ENCODE peak calls at places on chromosomes 4 and X, in four cellular contexts. I, X, E and K are unnamed samples.

GRCh38 chr4:52096048-52096447 is 44.9 kb downstream of the SPATA18 start:
- DNase-seq in I (peak; percentile 9), X (no peak), E (peak; percentile 67), K (no peak)

GRCh38 chrX:63421411-63421810 is 70.3 kb upstream of the SPIN4 start:
- DNase-seq in I (no peak), X (no peak), E (no peak), K (no peak)

GRCh38 chrX:24425806-24426205 is 39.3 kb upstream of the PDK3 start:
- DNase-seq in I (no peak), X (no peak), E (no peak), K (no peak)

GRCh38 chr4:101254776-101255175 is 92.5 kb downstream of the PPP3CA start:
- DNase-seq in I (no peak), X (no peak), E (no peak), K (no peak)

GRCh38 chr4:127503111-127503510 is 129.6 kb upstream of the INTU start:
- DNase-seq in I (no peak), X (no peak), E (no peak), K (no peak)

GRCh38 chrX:12825801-12826200 is 34.6 kb downstream of the PRPS2 start:
- DNase-seq in I (no peak), X (no peak), E (no peak), K (no peak)

GRCh38 chrX:1462110-1462509 is 9.4 kb upstream of the ASMTL start:
- DNase-seq in I (no peak), X (no peak), E (no peak), K (no peak)

GRCh38 chrX:32137525-32137924 is 1065.7 kb upstream of the FTHL17 start:
- DNase-seq in I (peak; percentile 38), X (peak; percentile 2), E (no peak), K (no peak)

GRCh38 chr4:13645075-13645474 is 17.6 kb upstream of the BOD1L1 start:
- DNase-seq in I (no peak), X (no peak), E (no peak), K (no peak)

GRCh38 chr4:32172761-32173160 is 1452.6 kb downstream of the PCDH7 start:
- DNase-seq in I (no peak), X (no peak), E (peak; percentile 81), K (no peak)

GRCh38 chr4:154164931-154165839 is 326.4 kb downstream of the DCHS2 start:
- DNase-seq in I (peak; percentile 16), X (peak; percentile 84), E (peak; percentile 97), K (no peak)

GRCh38 chrX:46793386-46794143 is 34.6 kb upstream of the SLC9A7 start:
- DNase-seq in I (no peak), X (no peak), E (no peak), K (no peak)

DNA sequence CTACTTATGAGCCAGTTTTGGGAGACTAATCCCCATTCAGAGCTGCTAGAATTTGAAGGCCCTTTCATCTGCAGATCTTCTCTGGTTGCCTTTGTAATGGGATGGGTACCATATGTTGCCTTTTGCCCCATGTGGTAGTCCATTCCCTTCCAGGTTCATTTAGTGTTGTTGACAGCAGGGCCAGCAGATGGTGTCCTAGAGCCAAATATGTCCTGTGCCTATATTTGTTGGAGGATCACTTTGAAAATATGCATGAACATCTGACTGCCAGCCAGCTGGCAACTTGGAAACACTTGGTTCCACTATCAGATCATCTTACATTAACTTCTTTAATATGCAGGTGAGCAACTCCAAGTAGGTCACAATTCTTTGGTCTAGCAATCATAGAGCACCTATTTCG is 30.4 kb downstream of the CFAP299 start:
- DNase-seq in I (peak; percentile 75), X (peak; percentile 68), E (peak; percentile 64), K (peak; percentile 38)
- TF ChIP-seq CTCF in I (peak; percentile 74), X (peak; percentile 71), E (peak; percentile 81), K (peak; percentile 57)

DNA sequence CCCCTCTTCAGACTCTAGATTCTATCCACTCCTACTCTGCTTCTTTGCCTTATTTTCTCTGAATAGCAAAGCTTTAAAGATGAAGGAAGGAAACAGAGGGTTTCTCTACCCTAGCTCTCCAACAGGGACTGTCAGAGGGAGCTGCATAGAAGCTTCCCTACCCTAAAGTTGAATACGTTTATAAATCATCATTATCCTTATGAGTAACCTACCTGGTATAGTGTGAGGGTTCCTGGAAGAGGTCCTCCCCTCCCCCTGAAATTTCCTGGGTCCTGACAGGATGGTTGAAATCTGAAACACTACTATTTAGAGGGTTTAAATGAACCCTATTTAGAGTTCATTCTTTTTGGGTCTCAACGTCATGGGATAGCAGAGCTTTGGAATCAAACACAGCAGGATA is 187.0 kb upstream of the RBPJ start:
- DNase-seq in I (no peak), X (no peak), E (no peak), K (no peak)
- TF ChIP-seq CTCF in I (no peak), X (no peak), E (no peak), K (no peak)

GRCh38 chr4:114161809-114162208 is 182.4 kb upstream of the ARSJ start:
- DNase-seq in I (no peak), X (no peak), E (no peak), K (no peak)
- TF ChIP-seq CTCF in I (no peak), X (no peak), E (no peak), K (no peak)

DNA sequence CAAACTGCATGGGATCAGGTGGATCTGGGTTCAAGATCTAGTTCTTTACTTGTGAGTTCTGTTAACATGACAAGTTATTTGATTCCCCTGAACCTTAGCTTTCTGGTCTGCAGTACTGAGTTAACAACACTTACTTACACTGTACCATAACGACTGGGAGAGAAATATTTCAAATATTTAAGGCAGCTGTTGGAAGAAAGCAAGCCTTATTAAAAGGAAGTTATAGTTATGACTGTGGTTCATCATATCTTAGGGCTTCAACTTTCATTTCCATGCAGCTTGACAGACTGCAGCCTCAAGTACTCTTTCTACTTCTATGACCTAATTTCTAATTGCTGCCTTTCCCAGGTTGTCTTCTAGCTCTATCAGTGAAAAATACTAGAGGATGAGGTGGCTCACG is 40.0 kb upstream of the PDGFRA start:
- DNase-seq in I (no peak), X (peak; percentile 61), E (no peak), K (no peak)
- TF ChIP-seq CTCF in I (no peak), X (no peak), E (no peak), K (no peak)

GRCh38 chrX:98379134-98379533 is 1495.4 kb downstream of the RPA4 start:
- DNase-seq in I (no peak), X (no peak), E (no peak), K (no peak)
- TF ChIP-seq CTCF in I (no peak), X (no peak), E (no peak), K (no peak)